ENCODE peak calls at places on chromosomes 4 and X, in six cellular contexts. W is MM.1S, B is GM23338, S is GM23248, X is neural progenitor cell, L is fibroblast of lung. U is an unnamed sample.

GRCh38 chr4:71941001-71941400 is 90.8 kb upstream of the NPFFR2 start:
- DNase-seq in W (peak; percentile 37), B (peak; percentile 76), S (peak; percentile 51), X (peak; percentile 69), L (peak; percentile 19), U (no peak)

GRCh38 chrX:9467751-9468150 is 2.9 kb downstream of the TBL1X start:
- DNase-seq in W (no peak), B (no peak), S (no peak), X (peak; percentile 29), L (no peak), U (no peak)

GRCh38 chr4:137069473-137069872 is 462.8 kb downstream of the PCDH18 start:
- DNase-seq in W (no peak), B (peak; percentile 17), S (no peak), X (no peak), L (no peak), U (no peak)

GRCh38 chr4:147362868-147363440 is 117.9 kb upstream of the EDNRA start:
- DNase-seq in W (no peak), B (no peak), S (no peak), X (no peak), L (peak; percentile 42), U (no peak)

GRCh38 chr4:113444386-113444785 is 317.2 kb downstream of the CAMK2D start:
- DNase-seq in W (no peak), B (no peak), S (peak; percentile 64), X (no peak), L (peak; percentile 90), U (no peak)

GRCh38 chr4:127936974-127937373 is 28.0 kb downstream of the MFSD8 start:
- DNase-seq in W (no peak), B (no peak), S (peak; percentile 74), X (no peak), L (peak; percentile 56), U (no peak)

GRCh38 chr4:3671571-3672464 is 94.4 kb upstream of the ADRA2C start:
- DNase-seq in W (no peak), B (no peak), S (no peak), X (no peak), L (no peak), U (no peak)

GRCh38 chr4:10831727-10832408 is 147.3 kb upstream of the CLNK start:
- DNase-seq in W (no peak), B (no peak), S (no peak), X (no peak), L (no peak), U (no peak)

GRCh38 chr4:120327276-120327675 is 260.6 kb upstream of the MAD2L1 start:
- DNase-seq in W (no peak), B (peak; percentile 70), S (no peak), X (peak; percentile 45), L (no peak), U (no peak)

GRCh38 chr4:73821325-73821724 is 15.2 kb upstream of the CXCL6 start:
- DNase-seq in W (no peak), B (no peak), S (no peak), X (no peak), L (no peak), U (no peak)

GRCh38 chr4:101593666-101594065 is 196.9 kb upstream of the BANK1 start:
- DNase-seq in W (no peak), B (no peak), S (peak; percentile 12), X (no peak), L (no peak), U (no peak)

GRCh38 chr4:173192375-173193162 is 24.0 kb downstream of the GALNT7 start:
- DNase-seq in W (no peak), B (no peak), S (no peak), X (no peak), L (no peak), U (no peak)

GRCh38 chr4:14743601-14744000 is 258.7 kb upstream of the CPEB2 start:
- DNase-seq in W (no peak), B (no peak), S (no peak), X (no peak), L (no peak), U (no peak)

GRCh38 chr4:72318771-72319170 is 250.2 kb downstream of the ADAMTS3 start:
- DNase-seq in W (no peak), B (no peak), S (peak; percentile 72), X (no peak), L (peak; percentile 53), U (no peak)

GRCh38 chr4:1727117-1728031 is 6.1 kb downstream of the TACC3 start:
- DNase-seq in W (no peak), B (no peak), S (peak; percentile 69), X (no peak), L (peak; percentile 88), U (peak; percentile 99)

GRCh38 chrX:9122504-9123245 is 88.7 kb upstream of the FAM9B start:
- DNase-seq in W (no peak), B (no peak), S (peak; percentile 14), X (no peak), L (peak; percentile 17), U (no peak)

GRCh38 chrX:48695925-48696300 is 621 bp upstream of the SUV39H1 start:
- DNase-seq in W (no peak), B (no peak), S (no peak), X (peak; percentile 34), L (no peak), U (no peak)

GRCh38 chrX:150049647-150050046 is 111.4 kb upstream of the EOLA2 start:
- DNase-seq in W (no peak), B (peak; percentile 8), S (no peak), X (no peak), L (no peak), U (no peak)

GRCh38 chr4:54063224-54063623 is 1.2 kb downstream of the CHIC2 start:
- DNase-seq in W (no peak), B (no peak), S (peak; percentile 81), X (no peak), L (peak; percentile 63), U (peak; percentile 48)

GRCh38 chr4:54061873-54062272 is 2.5 kb downstream of the CHIC2 start:
- DNase-seq in W (no peak), B (no peak), S (no peak), X (no peak), L (no peak), U (no peak)

GRCh38 chr4:54062392-54062791 is 2.0 kb downstream of the CHIC2 start:
- DNase-seq in W (no peak), B (no peak), S (no peak), X (no peak), L (no peak), U (no peak)

GRCh38 chr4:54063737-54064316 is 578 bp downstream of the CHIC2 start:
- DNase-seq in W (peak; percentile 31), B (peak; percentile 48), S (peak; percentile 49), X (peak; percentile 39), L (peak; percentile 36), U (no peak)

GRCh38 chr4:54061067-54061466 is 3.3 kb downstream of the CHIC2 start:
- DNase-seq in W (no peak), B (no peak), S (no peak), X (no peak), L (no peak), U (no peak)
- H3K4me1 ChIP-seq in W (peaks cover 13% of the 10 kb centered on the region), B (peaks cover 31% of the 10 kb centered on the region), S (peaks cover 70% of the 10 kb centered on the region), X (peaks cover 14% of the 10 kb centered on the region), L (peaks cover 9% of the 10 kb centered on the region), U (peaks cover 24% of the 10 kb centered on the region)

GRCh38 chrX:3351287-3351686 is 4.8 kb upstream of the MXRA5 start:
- DNase-seq in W (no peak), B (no peak), S (no peak), X (no peak), L (no peak), U (no peak)

GRCh38 chrX:3345281-3346081 is 971 bp downstream of the MXRA5 start:
- DNase-seq in W (no peak), B (peak; percentile 71), S (peak; percentile 72), X (peak; percentile 66), L (peak; percentile 56), U (no peak)

GRCh38 chrX:3348191-3348590 is 1.7 kb upstream of the MXRA5 start:
- DNase-seq in W (no peak), B (no peak), S (no peak), X (no peak), L (no peak), U (peak; percentile 56)

GRCh38 chrX:3346436-3347329 is at the start of gene MXRA5:
- DNase-seq in W (no peak), B (peak; percentile 46), S (peak; percentile 66), X (peak; percentile 74), L (peak; percentile 75), U (no peak)
- TF ChIP-seq EZH2 in W (no peak), B (no peak), S (no peak), X (no peak), L (no peak), U (no peak)

GRCh38 chrX:66042307-66043077 is 2.6 kb upstream of the VSIG4 start:
- DNase-seq in W (no peak), B (no peak), S (no peak), X (no peak), L (no peak), U (no peak)

GRCh38 chrX:66046612-66047235 is 6.8 kb upstream of the VSIG4 start:
- DNase-seq in W (peak; percentile 67), B (no peak), S (peak; percentile 0), X (no peak), L (no peak), U (no peak)

GRCh38 chrX:66043584-66043983 is 3.7 kb upstream of the VSIG4 start:
- DNase-seq in W (no peak), B (no peak), S (no peak), X (no peak), L (no peak), U (no peak)

GRCh38 chrX:66049056-66049455 is 9.2 kb upstream of the VSIG4 start:
- DNase-seq in W (no peak), B (no peak), S (no peak), X (no peak), L (no peak), U (no peak)

GRCh38 chrX:66045894-66046293 is 6.0 kb upstream of the VSIG4 start:
- DNase-seq in W (no peak), B (no peak), S (peak; percentile 18), X (no peak), L (no peak), U (no peak)
- H3K4me1 ChIP-seq in W (peaks cover 19% of the 10 kb centered on the region), B (no peaks in the 10 kb centered on the region), S (no peaks in the 10 kb centered on the region), X (no peaks in the 10 kb centered on the region), L (no peaks in the 10 kb centered on the region), U (no peaks in the 10 kb centered on the region)

DNA sequence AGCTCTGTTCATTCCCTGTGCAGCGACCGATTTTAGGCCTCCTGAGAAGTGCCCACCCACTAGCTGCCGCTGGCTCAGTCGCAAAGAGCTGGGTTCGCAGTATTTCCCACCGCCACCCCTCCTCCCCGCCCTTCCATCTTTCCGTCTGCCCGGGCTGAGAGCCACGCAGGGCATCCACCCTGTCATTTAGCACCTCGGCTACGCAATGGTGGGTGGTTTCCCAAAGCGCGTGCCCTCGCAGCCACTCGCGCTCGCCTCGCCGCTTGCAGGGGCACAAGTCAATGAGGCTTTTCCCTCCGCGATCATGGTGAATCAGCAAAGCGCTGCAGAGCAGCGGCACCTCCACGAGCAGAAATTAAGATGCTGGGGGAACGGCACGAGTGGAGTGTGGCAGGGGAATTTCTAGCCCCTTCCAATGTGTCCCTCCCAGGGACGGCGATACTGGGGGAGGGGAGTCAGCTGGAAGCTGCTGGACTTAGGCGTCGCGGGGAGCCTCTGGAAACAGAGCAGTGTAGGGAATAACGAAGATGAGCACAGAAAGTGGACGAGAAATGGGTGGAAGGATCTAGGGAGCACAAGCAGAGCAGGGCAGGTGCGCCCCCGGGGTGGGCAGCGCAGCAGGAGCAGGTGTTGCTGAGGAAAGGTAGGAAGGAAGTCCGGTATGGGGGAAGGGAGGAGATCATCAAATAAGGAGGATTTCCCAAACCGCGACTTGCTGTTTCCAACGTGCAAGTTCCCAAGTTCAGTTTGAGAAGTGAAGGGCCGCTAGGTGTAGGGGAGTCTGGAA is 2.4 kb upstream of the PTCHD1 start:
- DNase-seq in W (no peak), B (peak; percentile 50), S (no peak), X (peak; percentile 29), L (no peak), U (no peak)
- TF ChIP-seq EZH2 in W (no peak), B (no peak), S (no peak), X (peak; percentile 50), L (peak; percentile 9), U (no peak)

U was measured in PC-9.